ENCODE peak calls at places on chromosomes 4 and X, in six cellular contexts. G, D, L, E, K and N are unnamed samples.

GRCh38 chr4:8191136-8191747 is 7.8 kb upstream of the SH3TC1 start:
- DNase-seq in G (no peak), D (no peak), L (peak), E (no peak), K (peak), N (no peak)

GRCh38 chrX:10676239-10676971 is 56.0 kb upstream of the MID1 start:
- DNase-seq in G (no peak), D (no peak), L (no peak), E (no peak), K (no peak), N (no peak)

GRCh38 chr4:10259976-10260375 is 143.4 kb upstream of the WDR1 start:
- DNase-seq in G (no peak), D (no peak), L (no peak), E (no peak), K (no peak), N (no peak)

GRCh38 chr4:122976111-122976510 is 53.7 kb upstream of the NUDT6 start:
- DNase-seq in G (no peak), D (no peak), L (no peak), E (no peak), K (no peak), N (no peak)

GRCh38 chr4:143281507-143282169 is 55.0 kb upstream of the GAB1 start:
- DNase-seq in G (no peak), D (no peak), L (no peak), E (no peak), K (no peak), N (no peak)

GRCh38 chr4:118740869-118741268 is 55.7 kb downstream of the METTL14 start:
- DNase-seq in G (no peak), D (no peak), L (no peak), E (no peak), K (no peak), N (peak)

GRCh38 chr4:56389558-56389957 is 2.3 kb upstream of the AASDH start:
- DNase-seq in G (no peak), D (no peak), L (no peak), E (no peak), K (no peak), N (peak)

GRCh38 chr4:120921456-120922389 is 803 bp downstream of the PRDM5 start:
- DNase-seq in G (peak), D (peak), L (peak), E (peak), K (peak), N (no peak)

GRCh38 chr4:184824776-184825393 is 883 bp downstream of the ACSL1 start:
- DNase-seq in G (no peak), D (no peak), L (no peak), E (peak), K (no peak), N (peak)

GRCh38 chr4:173526724-173527102 is 3.3 kb downstream of the HAND2 start:
- DNase-seq in G (no peak), D (no peak), L (no peak), E (no peak), K (no peak), N (no peak)

GRCh38 chr4:972651-973424 is 531 bp downstream of the DGKQ start:
- DNase-seq in G (no peak), D (peak), L (no peak), E (no peak), K (no peak), N (peak)

GRCh38 chr4:88744609-88745008 is 47.0 kb upstream of the NAP1L5 start:
- DNase-seq in G (no peak), D (no peak), L (no peak), E (no peak), K (no peak), N (no peak)

GRCh38 chrX:73877687-73878086 is 314.7 kb downstream of the CHIC1 start:
- DNase-seq in G (no peak), D (no peak), L (no peak), E (no peak), K (no peak), N (no peak)

GRCh38 chrX:149392896-149393295 is 112.2 kb downstream of the IDS start:
- DNase-seq in G (peak), D (no peak), L (no peak), E (no peak), K (no peak), N (no peak)

GRCh38 chrX:17595456-17596035 is 141.7 kb upstream of the SCML1 start:
- DNase-seq in G (no peak), D (no peak), L (no peak), E (no peak), K (no peak), N (no peak)

GRCh38 chrX:129705988-129706387 is 32.8 kb upstream of the XPNPEP2 start:
- DNase-seq in G (no peak), D (no peak), L (no peak), E (no peak), K (no peak), N (no peak)

GRCh38 chr4:31682796-31683195 is 962.6 kb downstream of the PCDH7 start:
- DNase-seq in G (no peak), D (no peak), L (no peak), E (no peak), K (no peak), N (no peak)

GRCh38 chrX:69457756-69458155 is 46.4 kb upstream of the NALF2 start:
- DNase-seq in G (no peak), D (no peak), L (no peak), E (no peak), K (no peak), N (no peak)

GRCh38 chr4:159508917-159509500 is 406.1 kb downstream of the RAPGEF2 start:
- DNase-seq in G (no peak), D (no peak), L (no peak), E (no peak), K (no peak), N (no peak)